ENCODE peak calls at places on chromosomes 2 and 18, in six cellular contexts. S, I, N, C, Y and T are unnamed samples.

GRCh38 chr18:8654482-8655451 is 45.5 kb downstream of the RAB12 start:
- DNase-seq in I (no peak), S (no peak), C (peak), Y (peak), N (no peak), T (peak)

GRCh38 chr2:207514451-207514850 is 15.3 kb upstream of the CREB1 start:
- DNase-seq in N (no peak), I (no peak), Y (no peak), S (no peak), C (peak), T (no peak)

GRCh38 chr18:36580874-36581750 is 247.7 kb downstream of the TPGS2 start:
- DNase-seq in S (no peak), I (no peak), N (no peak), C (peak), Y (peak), T (peak)

GRCh38 chr2:46332686-46333281 is 35.6 kb downstream of the EPAS1 start:
- DNase-seq in Y (peak), I (no peak), N (no peak), C (peak), S (no peak), T (peak)

GRCh38 chr2:229174794-229175529 is 96.1 kb downstream of the PID1 start:
- DNase-seq in Y (peak), S (no peak), C (peak), I (no peak), N (no peak), T (peak)

GRCh38 chr18:35939166-35939565 is 33.3 kb upstream of the RMP24 start:
- DNase-seq in I (peak), S (no peak), C (no peak), Y (no peak), N (no peak), T (no peak)

GRCh38 chr2:18824317-18824716 is 234.9 kb upstream of the NT5C1B start:
- DNase-seq in C (no peak), I (no peak), S (no peak), N (no peak), Y (no peak), T (no peak)

GRCh38 chr2:206225435-206226232 is 48.8 kb upstream of the ZDBF2 start:
- DNase-seq in Y (no peak), S (no peak), N (no peak), C (no peak), I (no peak), T (no peak)

GRCh38 chr2:101704046-101704466 is 6.5 kb downstream of the MAP4K4 start:
- DNase-seq in C (peak), S (peak), I (no peak), Y (peak), N (no peak), T (peak)

GRCh38 chr2:223626713-223627112 is 24.6 kb upstream of the SCG2 start:
- DNase-seq in I (no peak), Y (peak), S (no peak), C (peak), N (no peak), T (peak)

GRCh38 chr2:164840458-164840929 is 1.1 kb downstream of the COBLL1 start:
- DNase-seq in S (peak), Y (peak), C (peak), N (no peak), I (peak), T (no peak)

GRCh38 chr2:29106980-29107388 is 8.2 kb upstream of the CLIP4 start:
- DNase-seq in S (no peak), Y (peak), I (no peak), N (no peak), C (peak), T (peak)

GRCh38 chr2:149125031-149125725 is 86.7 kb downstream of the LYPD6B start:
- DNase-seq in I (no peak), N (no peak), C (no peak), S (no peak), Y (no peak), T (peak)

GRCh38 chr18:23568265-23568664 is 18.0 kb downstream of the NPC1 start:
- DNase-seq in I (no peak), N (no peak), S (no peak), C (no peak), Y (no peak), T (no peak)

GRCh38 chr2:99448556-99448955 is 41.3 kb downstream of the REV1 start:
- DNase-seq in C (peak), I (no peak), Y (peak), S (no peak), N (no peak), T (peak)

GRCh38 chr2:107511970-107512789 is 314.5 kb upstream of the RGPD4 start:
- DNase-seq in Y (no peak), N (no peak), C (no peak), I (no peak), S (no peak), T (no peak)

GRCh38 chr18:49609416-49610284 is 47.8 kb downstream of the LIPG start:
- DNase-seq in N (no peak), C (peak), I (no peak), Y (peak), S (no peak), T (peak)

GRCh38 chr18:79801217-79801616 is 3.5 kb downstream of the KCNG2 start:
- DNase-seq in Y (no peak), C (no peak), I (no peak), N (no peak), S (no peak), T (no peak)